ENCODE peak calls at places on chromosomes 11 and 22, in five cellular contexts. Y, I, L, Q and T are unnamed samples.

GRCh38 chr11:12206529-12206928 is 96.1 kb downstream of the MICAL2 start:
- DNase-seq in Y (peak), I (no peak), L (no peak), Q (no peak), T (no peak)

GRCh38 chr22:49298834-49299750 is 528.6 kb downstream of the BRD1 start:
- DNase-seq in Y (no peak), L (no peak), I (no peak), Q (no peak), T (peak)

GRCh38 chr11:4008116-4008515 is 86.5 kb upstream of the RRM1 start:
- DNase-seq in L (no peak), Q (no peak), I (no peak), Y (no peak), T (no peak)

GRCh38 chr11:55811067-55811466 is at the start of gene OR5L1:
- DNase-seq in I (no peak), Y (no peak), L (no peak), Q (no peak), T (no peak)

GRCh38 chr11:118687906-118688305 is 8.5 kb upstream of the TREH start:
- DNase-seq in I (no peak), Q (no peak), L (no peak), Y (no peak), T (peak)

GRCh38 chr22:45316796-45317526 is 7.2 kb downstream of the FAM118A start:
- DNase-seq in Y (no peak), Q (no peak), I (no peak), L (no peak), T (no peak)

GRCh38 chr11:116895053-116895757 is 57.8 kb upstream of the APOA1 start:
- DNase-seq in Q (no peak), L (no peak), I (no peak), Y (no peak), T (no peak)

GRCh38 chr11:87659807-87660206 is 515.4 kb downstream of the RAB38 start:
- DNase-seq in Y (no peak), Q (no peak), I (no peak), L (no peak), T (no peak)

GRCh38 chr22:42743501-42743991 is 22.9 kb upstream of the A4GALT start:
- DNase-seq in Q (no peak), L (no peak), Y (peak), I (no peak), T (peak)